ENCODE peak calls at places on chromosome 14, in five cellular contexts. K is ascending aorta, C is adrenal gland, E is HepG2, R is fibroblast of lung. V is an unnamed sample.

GRCh38 chr14:32072701-32073100 is 4.4 kb upstream of the ARHGAP5 start:
- DNase-seq in K (no peak), C (no peak), E (no peak), R (no peak), V (no peak)

GRCh38 chr14:94753067-94753466 is 16.8 kb downstream of the GSC start:
- DNase-seq in K (no peak), C (no peak), E (no peak), R (no peak), V (no peak)

GRCh38 chr14:76168531-76168930 is 16.8 kb downstream of the GPATCH2L start:
- DNase-seq in K (no peak), C (no peak), E (no peak), R (no peak), V (no peak)

GRCh38 chr14:99549684-99550083 is 54.3 kb downstream of the CCDC85C start:
- DNase-seq in K (no peak), C (no peak), E (peak), R (no peak), V (no peak)

GRCh38 chr14:72663076-72663487 is 230.8 kb downstream of the DPF3 start:
- DNase-seq in K (no peak), C (no peak), E (no peak), R (no peak), V (no peak)

GRCh38 chr14:96564389-96564788 is 62.2 kb downstream of the PAPOLA start:
- DNase-seq in K (no peak), C (no peak), E (no peak), R (peak), V (no peak)

GRCh38 chr14:43361766-43362165 is 1145.3 kb downstream of the FSCB start:
- DNase-seq in K (no peak), C (no peak), E (no peak), R (no peak), V (no peak)

GRCh38 chr14:90562652-90563051 is 165.8 kb downstream of the CALM1 start:
- DNase-seq in K (no peak), C (no peak), E (no peak), R (no peak), V (no peak)

GRCh38 chr14:22898302-22898894 is 15.4 kb downstream of the REM2 start:
- DNase-seq in K (no peak), C (peak), E (no peak), R (peak), V (peak)

GRCh38 chr14:100621806-100622205 is 34.6 kb upstream of the BEGAIN start:
- DNase-seq in K (no peak), C (no peak), E (no peak), R (no peak), V (no peak)

GRCh38 chr14:36503771-36504741 is 16.0 kb downstream of the NKX2-1 start:
- DNase-seq in K (no peak), C (no peak), E (no peak), R (no peak), V (no peak)

GRCh38 chr14:73771848-73772705 is 57.9 kb upstream of the PNMA1 start:
- DNase-seq in K (no peak), C (peak), E (peak), R (peak), V (peak)

GRCh38 chr14:76262591-76262990 is 110.9 kb downstream of the GPATCH2L start:
- DNase-seq in K (no peak), C (no peak), E (no peak), R (no peak), V (no peak)

GRCh38 chr14:34420547-34421150 is 41.4 kb downstream of the SPTSSA start:
- DNase-seq in K (no peak), C (no peak), E (no peak), R (no peak), V (no peak)

GRCh38 chr14:43155924-43156323 is 1351.2 kb downstream of the FSCB start:
- DNase-seq in K (no peak), C (no peak), E (no peak), R (no peak), V (no peak)

DNA sequence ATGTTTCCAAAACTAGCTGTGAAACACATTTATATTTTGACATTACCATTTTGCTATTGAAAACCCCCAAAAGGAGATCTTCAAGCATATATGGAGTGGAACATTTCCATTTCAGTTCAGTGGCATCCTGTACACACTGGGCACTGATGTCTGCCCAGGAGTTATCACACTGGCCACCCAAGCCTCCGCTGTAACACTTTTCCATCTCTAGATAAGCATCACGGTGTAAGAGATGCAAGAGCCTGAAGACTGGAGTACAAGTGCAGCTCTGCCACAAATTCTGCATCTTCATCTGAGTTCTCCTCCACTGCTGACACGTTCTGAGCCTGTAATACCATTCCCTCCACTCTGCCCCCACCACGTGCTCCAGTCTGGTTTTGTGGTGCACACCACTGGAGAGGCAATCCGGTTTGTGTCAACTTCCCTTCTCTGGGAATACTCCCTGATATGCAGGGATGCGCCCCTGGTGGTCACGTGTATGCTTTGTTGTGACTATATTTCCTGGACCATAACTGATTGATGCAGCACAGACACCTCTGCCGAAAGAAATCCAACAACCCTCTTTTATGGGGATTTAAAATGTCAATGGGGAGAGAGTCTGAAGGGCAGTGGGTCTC is 12.7 kb downstream of the SPTLC2 start:
- DNase-seq in K (no peak), C (peak), E (peak), R (peak), V (no peak)
- TF ChIP-seq CTCF in K (no peak), C (peak), E (peak), R (peak), V (peak)

GRCh38 chr14:65936342-65936741 is 523.8 kb downstream of the FUT8 start:
- DNase-seq in K (no peak), C (no peak), E (no peak), R (no peak), V (no peak)
- H3K4me3 ChIP-seq in K (no peak), C (no peak), E (no peak), R (no peak), V (no peak)

GRCh38 chr14:82861321-82861720 is 1327.7 kb upstream of the SEL1L start:
- DNase-seq in K (no peak), C (no peak), E (no peak), R (no peak), V (no peak)

GRCh38 chr14:82854851-82855250 is 1321.2 kb upstream of the SEL1L start:
- DNase-seq in K (no peak), C (no peak), E (no peak), R (no peak), V (no peak)

GRCh38 chr14:82854131-82854530 is 1320.5 kb upstream of the SEL1L start:
- DNase-seq in K (no peak), C (no peak), E (no peak), R (no peak), V (no peak)

DNA sequence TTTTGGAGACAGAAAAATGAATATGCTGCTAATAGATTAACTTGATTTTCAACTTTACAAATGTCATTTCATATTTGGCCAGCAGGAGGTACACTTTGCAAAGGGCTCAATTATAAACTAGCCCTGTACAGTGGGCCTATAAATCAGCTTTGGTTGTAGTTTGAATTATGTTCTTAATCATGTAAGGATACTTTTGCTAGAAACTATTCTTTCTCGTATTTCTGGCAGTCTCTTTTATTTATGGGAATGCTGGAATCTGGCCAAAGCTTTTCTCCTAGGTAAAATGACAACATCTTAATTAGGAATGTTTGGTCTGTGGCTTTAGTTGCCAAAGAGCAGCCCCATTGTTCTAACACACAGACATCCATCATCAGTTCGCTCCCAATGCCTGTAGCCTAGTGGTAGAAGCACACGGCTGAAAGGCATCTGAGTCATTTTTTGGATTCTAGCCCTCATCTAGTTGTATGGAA is 1322.3 kb upstream of the SEL1L start:
- DNase-seq in K (no peak), C (no peak), E (no peak), R (peak), V (peak)
- TF ChIP-seq CTCF in K (peak), C (no peak), E (no peak), R (peak), V (peak)

GRCh38 chr14:104657114-104657524 is 32.3 kb upstream of the INF2 start:
- DNase-seq in K (no peak), C (no peak), E (no peak), R (no peak), V (no peak)
- H3K4me3 ChIP-seq in K (no peak), C (no peak), E (no peak), R (no peak), V (no peak)

DNA sequence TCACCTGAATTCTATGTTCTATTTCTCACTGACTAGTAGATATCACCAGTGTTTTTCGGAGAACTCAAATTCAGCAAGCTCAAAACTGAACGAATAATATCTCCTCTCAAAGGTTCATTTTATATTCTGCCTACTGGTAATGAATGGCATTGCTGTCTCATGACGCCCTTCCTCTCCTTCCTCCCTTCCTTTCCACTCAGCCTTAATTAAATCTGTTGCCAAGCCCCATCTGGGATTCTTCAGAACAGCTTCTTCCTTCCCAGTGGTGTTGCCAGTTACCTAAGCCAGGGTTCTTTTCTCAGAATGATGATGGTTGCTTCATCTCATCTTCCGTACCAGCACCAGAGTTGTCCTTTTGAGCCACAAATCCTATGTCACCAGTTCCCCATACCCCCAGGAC is 143.2 kb downstream of the SYNE2 start:
- DNase-seq in K (no peak), C (no peak), E (no peak), R (no peak), V (no peak)
- TF ChIP-seq CTCF in K (no peak), C (no peak), E (no peak), R (no peak), V (no peak)